ENCODE peak calls at places on chromosome 3, in seven cellular contexts. C is HepG2, H is SK-N-SH, J is HCT116, V is K562, I is H1, L is GM12878. D is an unnamed sample.
A peak's percentile ranks its signal among the peaks of the same experiment; 100 is the strongest.

GRCh38 chr3:138440137-138440536 is 5.7 kb downstream of the ESYT3 start:
- DNase-seq in L (no peak), H (peak; percentile 29), I (no peak), J (no peak), C (no peak), V (no peak), D (peak; percentile 70)

GRCh38 chr3:59469948-59470723 is 420.3 kb upstream of the CFAP20DC start:
- DNase-seq in C (no peak), V (no peak), J (no peak), I (no peak), L (no peak), H (no peak), D (no peak)

GRCh38 chr3:32285910-32286309 is 47.4 kb downstream of the CMTM8 start:
- DNase-seq in L (no peak), V (no peak), I (no peak), J (no peak), H (no peak), C (no peak), D (no peak)

GRCh38 chr3:122102191-122102935 is 47.2 kb downstream of the CD86 start:
- DNase-seq in C (no peak), L (peak; percentile 95), V (no peak), I (no peak), H (no peak), J (no peak), D (no peak)

GRCh38 chr3:111762535-111762934 is 96.5 kb upstream of the PHLDB2 start:
- DNase-seq in V (no peak), H (no peak), J (no peak), C (no peak), L (no peak), I (no peak), D (no peak)

GRCh38 chr3:171457263-171458055 is 2.7 kb downstream of the TNIK start:
- DNase-seq in V (no peak), L (no peak), H (no peak), C (no peak), I (no peak), J (no peak), D (no peak)

GRCh38 chr3:97793415-97794019 is 28.3 kb upstream of the CRYBG3 start:
- DNase-seq in L (peak; percentile 4), J (peak; percentile 26), V (no peak), C (peak; percentile 60), H (peak; percentile 30), I (no peak), D (peak; percentile 5)

GRCh38 chr3:69364354-69364753 is 21.5 kb downstream of the FRMD4B start:
- DNase-seq in V (no peak), H (peak; percentile 56), C (no peak), I (no peak), L (no peak), J (no peak), D (no peak)

GRCh38 chr3:155252535-155252934 is 40.9 kb downstream of the STRIT1 start:
- DNase-seq in H (no peak), J (no peak), C (no peak), V (no peak), I (no peak), L (no peak), D (no peak)

GRCh38 chr3:143586565-143586964 is 261.7 kb downstream of the SLC9A9 start:
- DNase-seq in L (no peak), H (no peak), J (no peak), V (no peak), I (no peak), C (no peak), D (no peak)

GRCh38 chr3:50563867-50564266 is 3.7 kb downstream of the C3orf18 start:
- DNase-seq in I (no peak), L (no peak), C (no peak), V (no peak), J (no peak), H (no peak), D (no peak)

GRCh38 chr3:42906905-42907183 is 902 bp downstream of the ZNF662 start:
- DNase-seq in I (no peak), J (no peak), L (no peak), C (no peak), H (no peak), V (no peak), D (no peak)

GRCh38 chr3:70000028-70000410 is 486 bp downstream of the SAMMSON start:
- DNase-seq in V (no peak), I (no peak), C (no peak), H (no peak), J (no peak), L (no peak), D (no peak)

GRCh38 chr3:136802481-136802996 is 16.4 kb upstream of the SLC35G2 start:
- DNase-seq in J (peak; percentile 58), H (no peak), L (no peak), V (no peak), C (no peak), I (no peak), D (no peak)

GRCh38 chr3:193895409-193895808 is 240.5 kb upstream of the HES1 start:
- DNase-seq in I (no peak), J (no peak), V (no peak), H (no peak), L (no peak), C (no peak), D (no peak)

GRCh38 chr3:72665701-72666443 is 182.4 kb downstream of the SHQ1 start:
- DNase-seq in J (no peak), C (no peak), H (peak; percentile 82), L (no peak), V (peak; percentile 44), I (peak; percentile 87), D (no peak)

GRCh38 chr3:65877160-65877559 is 161.6 kb downstream of the MAGI1 start:
- DNase-seq in H (no peak), C (no peak), I (no peak), L (no peak), J (no peak), V (no peak), D (no peak)

GRCh38 chr3:47017504-47018268 is 38.2 kb downstream of the NBEAL2 start:
- DNase-seq in J (no peak), H (no peak), L (no peak), C (peak; percentile 20), V (no peak), I (no peak), D (peak; percentile 61)

GRCh38 chr3:67943546-67943945 is 289.1 kb upstream of the SUCLG2 start:
- DNase-seq in I (no peak), H (no peak), C (no peak), L (no peak), J (no peak), V (no peak), D (no peak)

GRCh38 chr3:136545664-136546266 is 206.4 kb downstream of the STAG1 start:
- DNase-seq in H (no peak), L (no peak), V (no peak), C (no peak), J (no peak), I (no peak), D (no peak)

GRCh38 chr3:44795197-44795596 is 33.6 kb downstream of the KIF15 start:
- DNase-seq in V (no peak), C (no peak), L (no peak), I (peak; percentile 44), J (no peak), H (no peak), D (no peak)

GRCh38 chr3:37492977-37493471 is 318.6 kb upstream of the LRRFIP2 start:
- DNase-seq in C (no peak), J (no peak), I (no peak), H (peak; percentile 77), V (no peak), L (no peak), D (peak; percentile 24)

GRCh38 chr3:15646924-15647511 is 45.5 kb downstream of the BTD start:
- DNase-seq in I (no peak), J (peak; percentile 88), H (no peak), L (no peak), C (no peak), V (no peak), D (no peak)
- TF ChIP-seq JUND in I (no peak), J (peak; percentile 91), H (peak; percentile 94), L (no peak), C (no peak), V (no peak), D (no peak)

DNA sequence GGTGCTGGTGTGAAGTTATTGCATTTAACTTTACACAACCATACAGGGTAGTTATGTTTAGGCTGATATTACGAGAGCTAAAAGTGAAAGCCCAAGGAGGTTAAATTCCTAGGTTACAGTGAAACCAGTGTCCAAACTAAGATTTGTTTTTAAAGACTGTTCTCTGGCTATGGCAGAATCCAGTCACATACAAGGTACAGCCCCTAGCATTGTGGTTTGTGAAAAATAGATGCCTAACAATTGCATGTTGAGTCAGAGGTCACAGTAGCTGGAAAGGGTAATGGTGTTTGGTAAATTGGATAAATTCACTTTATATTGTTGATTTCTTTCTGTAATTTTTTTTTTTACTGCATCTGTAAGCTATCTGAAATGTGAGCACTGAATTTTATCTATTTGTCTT is 614.6 kb upstream of the TBL1XR1 start:
- DNase-seq in I (no peak), H (no peak), L (no peak), C (no peak), J (no peak), V (no peak), D (no peak)
- TF ChIP-seq JUND in I (no peak), H (no peak), L (no peak), C (no peak), J (no peak), V (no peak), D (no peak)

GRCh38 chr3:36305929-36306520 is 74.3 kb upstream of the STAC start:
- DNase-seq in I (no peak), J (no peak), C (no peak), V (no peak), L (no peak), H (no peak), D (no peak)

GRCh38 chr3:36302626-36303025 is 77.7 kb upstream of the STAC start:
- DNase-seq in I (no peak), L (no peak), C (no peak), V (no peak), H (peak; percentile 1), J (no peak), D (no peak)

GRCh38 chr3:36302110-36302509 is 78.2 kb upstream of the STAC start:
- DNase-seq in L (no peak), H (peak; percentile 32), J (no peak), V (no peak), C (no peak), I (no peak), D (no peak)

GRCh38 chr3:36298188-36298587 is 82.1 kb upstream of the STAC start:
- DNase-seq in C (no peak), I (no peak), J (no peak), V (no peak), H (no peak), L (no peak), D (no peak)

GRCh38 chr3:36303286-36303685 is 77.0 kb upstream of the STAC start:
- DNase-seq in J (no peak), H (no peak), C (no peak), I (no peak), L (no peak), V (no peak), D (no peak)
- TF ChIP-seq JUND in J (no peak), H (no peak), C (no peak), I (no peak), L (no peak), V (no peak), D (no peak)

DNA sequence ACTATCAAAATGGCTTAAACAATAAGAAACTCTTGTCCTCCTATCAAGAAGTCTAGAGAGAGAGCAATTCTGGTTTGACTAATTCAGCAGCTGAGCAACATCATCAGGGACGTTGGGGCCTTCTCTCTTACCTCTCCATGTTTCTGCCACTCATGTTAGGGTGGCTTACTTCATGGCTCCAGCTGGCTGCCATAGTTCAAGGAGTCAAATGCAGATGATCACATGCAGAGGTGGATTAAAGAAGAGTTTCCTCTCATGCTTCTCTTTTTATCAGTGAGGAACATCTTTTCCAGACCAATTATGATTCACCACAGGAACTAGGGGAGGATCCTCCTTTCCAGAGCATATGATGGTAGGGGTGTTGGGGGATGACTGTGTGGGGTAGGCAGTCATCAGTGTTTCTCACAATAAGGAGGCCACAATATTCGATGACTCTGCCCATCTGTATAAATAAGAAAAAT is 45.5 kb downstream of the NEK11 start:
- DNase-seq in I (no peak), C (no peak), J (no peak), V (peak; percentile 12), L (no peak), H (no peak), D (no peak)
- TF ChIP-seq JUND in I (no peak), C (no peak), J (no peak), V (peak; percentile 74), L (no peak), H (peak; percentile 2), D (no peak)

D was measured in T47D.